ENCODE peak calls at places on chromosomes 2 and 18, in four cellular contexts. V, G, Z and E are unnamed samples.

GRCh38 chr2:101152195-101153076 is 1.3 kb upstream of the TBC1D8 start:
- DNase-seq in V (peak), Z (peak), G (peak), E (peak)

GRCh38 chr2:224354631-224355211 is 47.2 kb downstream of the FAM124B start:
- DNase-seq in V (no peak), G (no peak), Z (no peak), E (no peak)

GRCh38 chr2:68379184-68379708 is 14.2 kb downstream of the PLEK start:
- DNase-seq in V (no peak), G (no peak), Z (no peak), E (no peak)

GRCh38 chr18:65567372-65567771 is 183.4 kb upstream of the CDH7 start:
- DNase-seq in G (no peak), Z (peak), V (peak), E (peak)

GRCh38 chr18:27599202-27599829 is 414.2 kb upstream of the CHST9 start:
- DNase-seq in G (peak), V (peak), Z (peak), E (peak)

GRCh38 chr18:12302391-12303147 is 5.5 kb upstream of the TUBB6 start:
- DNase-seq in Z (no peak), V (no peak), G (no peak), E (no peak)

GRCh38 chr18:32032609-32033008 is 14.0 kb downstream of the RNF125 start:
- DNase-seq in G (no peak), Z (no peak), V (no peak), E (no peak)

GRCh38 chr2:186695081-186695756 is 1.4 kb downstream of the FAM171B start:
- DNase-seq in V (no peak), G (peak), Z (no peak), E (peak)

GRCh38 chr2:150091896-150092295 is 395.6 kb downstream of the RND3 start:
- DNase-seq in V (no peak), G (no peak), Z (no peak), E (no peak)

GRCh38 chr2:102485151-102485769 is 12.2 kb downstream of the SLC9A4 start:
- DNase-seq in V (no peak), G (no peak), Z (no peak), E (no peak)

GRCh38 chr2:177075254-177075653 is 137.3 kb upstream of the HNRNPA3 start:
- DNase-seq in Z (no peak), V (no peak), G (no peak), E (no peak)

GRCh38 chr2:218370410-218371063 is 11.5 kb upstream of the SLC11A1 start:
- DNase-seq in G (peak), V (peak), Z (no peak), E (no peak)

GRCh38 chr2:102442967-102443828 is 20.2 kb downstream of the IL18RAP start:
- DNase-seq in Z (peak), G (peak), V (peak), E (no peak)

GRCh38 chr18:76351961-76352581 is 143.0 kb downstream of the ZNF516 start:
- DNase-seq in Z (peak), V (peak), G (peak), E (peak)

GRCh38 chr2:62455957-62456692 is 49.9 kb downstream of the TMEM17 start:
- DNase-seq in V (no peak), G (no peak), Z (no peak), E (no peak)

GRCh38 chr2:163347982-163348842 is 387.6 kb downstream of the FIGN start:
- DNase-seq in V (no peak), G (peak), Z (peak), E (no peak)

GRCh38 chr18:68972176-68972575 is 174.3 kb downstream of the CCDC102B start:
- DNase-seq in V (no peak), Z (no peak), G (no peak), E (no peak)

GRCh38 chr2:144382848-144383247 is 137.1 kb downstream of the ZEB2 start:
- DNase-seq in G (no peak), Z (no peak), V (no peak), E (no peak)

GRCh38 chr2:132443106-132443505 is 26.5 kb downstream of the GPR39 start:
- DNase-seq in G (no peak), Z (no peak), V (no peak), E (no peak)

GRCh38 chr2:132446460-132446859 is 29.9 kb downstream of the GPR39 start:
- DNase-seq in V (no peak), Z (no peak), G (no peak), E (no peak)

GRCh38 chr2:132448331-132448730 is 31.7 kb downstream of the GPR39 start:
- DNase-seq in V (no peak), Z (no peak), G (no peak), E (no peak)

GRCh38 chr2:132449868-132450267 is 33.3 kb downstream of the GPR39 start:
- DNase-seq in G (no peak), V (no peak), Z (no peak), E (no peak)

DNA sequence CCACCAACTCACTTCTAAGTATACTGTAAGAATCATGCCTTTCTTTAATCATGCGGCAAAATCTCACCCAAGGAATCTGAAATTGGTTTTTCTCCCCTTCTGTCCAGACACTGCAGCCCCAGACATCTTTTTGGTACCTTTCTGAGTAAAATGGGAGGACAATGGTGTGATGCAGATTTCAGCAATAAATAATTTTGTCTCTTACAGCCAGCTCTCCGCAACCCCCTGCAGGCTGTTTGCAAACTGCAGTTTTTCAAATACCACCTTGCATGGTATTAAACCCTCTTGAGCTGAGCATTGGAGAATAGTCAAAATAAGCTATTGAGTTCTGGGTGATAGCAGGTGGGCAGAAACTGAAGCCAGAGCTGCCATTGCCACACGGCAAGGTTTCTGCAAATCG is 32.2 kb downstream of the GPR39 start:
- DNase-seq in Z (peak), V (no peak), G (peak), E (peak)
- TF ChIP-seq RFX5 in Z (no peak), V (no peak), G (no peak), E (no peak)

DNA sequence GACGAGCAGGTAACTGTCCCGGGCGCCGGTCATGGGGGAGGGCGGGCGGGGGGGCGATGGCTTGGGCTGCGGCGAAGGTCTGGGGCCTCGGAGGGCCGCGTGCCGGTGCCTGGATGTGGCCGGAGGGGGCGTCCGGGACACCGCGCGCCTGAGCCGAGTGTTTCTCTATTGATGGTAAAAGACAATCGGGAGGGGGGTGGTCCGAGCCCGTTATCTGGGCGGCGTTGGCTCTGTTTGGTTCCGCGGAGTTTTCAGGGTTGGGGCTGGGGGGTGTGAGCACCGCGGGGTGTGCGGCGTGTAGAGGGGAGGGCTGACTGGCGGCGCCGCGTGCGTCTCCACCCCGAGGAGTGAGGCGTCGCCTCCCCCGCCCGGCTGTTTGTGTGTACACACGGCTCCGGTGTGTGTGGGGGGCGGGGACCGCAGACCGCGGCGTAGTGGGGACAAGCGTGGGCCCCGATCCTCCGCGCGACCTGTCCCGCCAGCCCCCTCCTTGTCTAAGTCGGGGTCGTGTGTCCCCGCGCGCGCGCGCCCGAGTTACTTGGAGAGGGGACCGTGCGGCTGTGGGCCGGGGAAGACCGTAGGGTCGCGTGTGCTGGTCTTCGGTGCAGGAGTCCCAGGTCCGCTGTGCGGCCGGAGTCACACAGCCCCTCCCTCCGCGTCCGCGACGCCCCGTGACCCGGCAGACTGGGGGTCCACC is 1.6 kb downstream of the CTIF start:
- DNase-seq in G (peak), Z (peak), V (peak), E (peak)
- TF ChIP-seq RFX5 in G (no peak), Z (no peak), V (no peak), E (no peak)

DNA sequence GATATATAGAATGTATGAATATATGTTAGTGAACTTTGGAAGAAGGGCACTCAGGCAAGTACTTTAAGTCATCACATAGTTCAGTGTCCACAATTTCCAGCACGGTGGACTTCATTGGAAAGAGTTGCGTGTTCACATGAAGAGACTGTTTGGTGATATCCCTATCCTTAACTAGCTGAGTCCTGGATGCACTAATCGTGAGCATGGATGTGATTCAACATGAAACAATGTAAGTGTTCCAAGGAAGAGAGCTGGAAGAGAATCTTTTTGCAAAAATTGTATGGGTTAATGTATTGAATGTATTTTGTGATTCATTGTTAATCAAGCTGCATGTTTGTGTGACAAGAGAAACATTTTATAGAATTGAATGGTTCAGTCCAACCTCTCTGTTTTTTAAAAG is 8.4 kb downstream of the XRCC5 start:
- DNase-seq in V (no peak), Z (no peak), G (peak), E (no peak)
- TF ChIP-seq RFX5 in V (no peak), Z (no peak), G (no peak), E (no peak)

GRCh38 chr18:36813111-36813752 is 15.6 kb downstream of the TPGS2 start:
- DNase-seq in G (no peak), Z (no peak), V (no peak), E (no peak)

GRCh38 chr18:36811430-36811829 is 17.4 kb downstream of the TPGS2 start:
- DNase-seq in Z (no peak), G (peak), V (no peak), E (no peak)

GRCh38 chr18:36813753-36814130 is 15.1 kb downstream of the TPGS2 start:
- DNase-seq in V (no peak), G (no peak), Z (no peak), E (no peak)

GRCh38 chr18:36811955-36812354 is 16.8 kb downstream of the TPGS2 start:
- DNase-seq in Z (no peak), G (no peak), V (no peak), E (no peak)

GRCh38 chr18:36812686-36813085 is 16.1 kb downstream of the TPGS2 start:
- DNase-seq in V (no peak), Z (no peak), G (peak), E (no peak)
- TF ChIP-seq RFX5 in V (no peak), Z (no peak), G (no peak), E (no peak)

DNA sequence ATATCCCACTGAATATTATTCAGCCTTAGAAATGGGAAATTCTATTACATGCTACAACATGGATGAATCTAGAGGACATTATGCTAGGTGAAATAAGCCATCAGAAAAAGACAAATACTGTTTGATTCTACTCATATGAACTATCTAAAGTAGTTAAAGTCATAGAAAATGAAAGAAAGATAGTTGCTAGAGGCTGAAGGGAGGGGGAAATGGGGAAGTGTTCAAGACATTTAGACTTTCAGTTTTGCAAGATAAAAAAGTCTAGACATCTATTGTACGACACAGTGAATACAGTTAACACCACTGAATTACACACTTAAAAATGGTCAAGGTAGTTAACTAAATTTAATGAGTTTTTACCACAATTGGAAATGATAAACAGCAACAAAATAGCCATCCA is 835.9 kb upstream of the CHAC2 start:
- DNase-seq in Z (no peak), V (no peak), G (no peak), E (no peak)
- TF ChIP-seq RFX5 in Z (no peak), V (no peak), G (no peak), E (no peak)

DNA sequence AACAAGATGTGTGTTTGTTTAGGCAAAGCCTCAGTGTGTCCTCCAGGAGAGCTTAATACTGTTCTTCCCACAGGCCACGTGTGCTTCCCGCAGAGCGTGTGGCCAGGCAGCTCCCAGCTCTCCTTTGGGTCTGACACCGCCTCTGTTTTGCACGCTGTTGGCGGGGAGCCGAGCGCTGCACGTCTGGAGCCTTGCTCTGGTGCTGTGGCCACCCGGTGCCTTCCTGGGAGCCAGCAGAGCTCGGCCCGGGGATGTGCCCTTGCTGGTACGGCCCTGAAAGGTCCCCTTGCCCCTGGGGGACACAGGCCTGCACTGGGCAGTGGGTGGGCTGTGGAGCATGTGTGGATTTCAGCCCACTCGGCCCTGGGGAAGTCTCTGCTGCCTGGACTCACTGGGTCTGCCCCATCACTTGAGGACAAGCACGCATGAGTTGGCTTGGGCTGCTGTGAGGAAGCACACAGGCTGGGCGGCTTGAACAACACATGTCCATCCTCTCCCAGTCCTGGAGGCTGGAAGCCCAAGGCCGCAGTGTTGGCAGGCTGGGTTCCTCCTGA is 160.7 kb upstream of the HDAC4 start:
- DNase-seq in G (no peak), V (no peak), Z (no peak), E (peak)
- TF ChIP-seq RFX5 in G (no peak), V (no peak), Z (no peak), E (no peak)

DNA sequence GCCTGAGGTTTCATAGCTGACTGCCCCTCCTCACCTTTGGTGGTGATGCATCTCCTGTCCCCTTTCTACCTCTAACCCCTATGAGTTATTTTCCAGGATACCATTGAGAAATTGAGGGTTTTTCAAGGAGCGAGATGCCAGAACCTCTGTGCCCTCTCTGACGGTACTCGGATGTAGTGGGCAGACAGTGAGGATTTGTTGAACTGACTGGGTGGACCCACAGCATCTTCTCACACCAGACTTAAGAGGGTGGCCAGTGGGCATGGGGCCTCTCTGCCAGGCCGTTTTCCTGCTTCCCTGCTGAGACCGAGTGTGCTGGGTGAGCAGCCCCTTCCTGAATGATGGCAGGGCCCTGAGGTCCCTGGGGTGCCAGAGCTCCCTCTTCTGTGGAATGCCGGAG is 46.3 kb downstream of the ARHGEF4 start:
- DNase-seq in V (no peak), G (no peak), Z (no peak), E (no peak)
- TF ChIP-seq RFX5 in V (no peak), G (no peak), Z (no peak), E (no peak)